ENCODE peak calls at places on chromosomes 2 and 18, in seven cellular contexts. N is heart left ventricle; K is astrocyte of the hippocampus; L is NCI-H446; M is activated CD8-positive, alpha-beta memory T cell treated with anti-CD3 and anti-CD28 coated beads for 1 hour; Y is HEK293T; I is lower lobe of right lung. D is an unnamed sample.

GRCh38 chr2:70258532-70258875 is 567 bp downstream of the PCYOX1 start:
- DNase-seq in M (no peak), L (no peak), Y (peak), I (no peak), N (peak), K (no peak), D (peak)

GRCh38 chr2:136112317-136112891 is 5.5 kb downstream of the CXCR4 start:
- DNase-seq in L (no peak), Y (no peak), K (peak), M (no peak), I (no peak), N (no peak), D (no peak)

GRCh38 chr18:31317860-31318259 is at the start of gene DSG1:
- DNase-seq in I (no peak), Y (no peak), M (no peak), K (no peak), N (no peak), L (no peak), D (no peak)

GRCh38 chr2:28161466-28161865 is 231.2 kb upstream of the FOSL2 start:
- DNase-seq in M (no peak), L (no peak), Y (no peak), I (no peak), K (no peak), N (no peak), D (no peak)

GRCh38 chr2:69773201-69773600 is 31.3 kb downstream of the ANXA4 start:
- DNase-seq in L (peak), N (no peak), I (no peak), M (no peak), Y (no peak), K (peak), D (peak)

GRCh38 chr2:102686479-102687439 is 67.4 kb downstream of the SLC9A2 start:
- DNase-seq in N (no peak), M (no peak), K (no peak), Y (no peak), L (no peak), I (no peak), D (no peak)

GRCh38 chr2:14628906-14629305 is 3.6 kb upstream of the LRATD1 start:
- DNase-seq in L (no peak), K (peak), M (no peak), N (no peak), I (peak), Y (no peak), D (no peak)

GRCh38 chr2:201158111-201158929 is 24.6 kb upstream of the CASP10 start:
- DNase-seq in I (peak), L (peak), Y (peak), N (peak), M (no peak), K (peak), D (peak)

GRCh38 chr2:165720526-165720925 is 73.5 kb downstream of the GALNT3 start:
- DNase-seq in L (no peak), Y (no peak), M (no peak), N (no peak), K (peak), I (no peak), D (peak)

GRCh38 chr18:22286576-22286975 is 117.2 kb downstream of the GATA6 start:
- DNase-seq in I (peak), Y (no peak), M (no peak), N (no peak), K (no peak), L (no peak), D (peak)

GRCh38 chr18:46754188-46754587 is 2.7 kb downstream of the ST8SIA5 start:
- DNase-seq in N (no peak), Y (no peak), K (no peak), M (no peak), I (no peak), L (no peak), D (no peak)

GRCh38 chr2:230162981-230163380 is 56.8 kb downstream of the SP110 start:
- DNase-seq in K (no peak), N (no peak), M (no peak), L (no peak), Y (no peak), I (no peak), D (no peak)

GRCh38 chr18:59874166-59874565 is 25.6 kb upstream of the PMAIP1 start:
- DNase-seq in Y (no peak), K (peak), L (no peak), M (no peak), I (no peak), N (no peak), D (peak)

GRCh38 chr2:64939332-64939917 is 49.8 kb upstream of the SLC1A4 start:
- DNase-seq in Y (no peak), L (no peak), I (no peak), N (no peak), K (no peak), M (no peak), D (peak)

GRCh38 chr2:54710216-54710615 is 13.2 kb upstream of the EML6 start:
- DNase-seq in K (no peak), L (no peak), I (no peak), N (no peak), M (no peak), Y (no peak), D (no peak)

GRCh38 chr2:64735504-64735903 is 81.8 kb upstream of the SERTAD2 start:
- DNase-seq in K (no peak), N (no peak), I (no peak), M (no peak), Y (no peak), L (no peak), D (no peak)

GRCh38 chr2:177772529-177772928 is 300.0 kb downstream of the PDE11A start:
- DNase-seq in M (no peak), N (no peak), I (no peak), L (peak), K (peak), Y (no peak), D (no peak)

GRCh38 chr2:132475615-132476014 is 59.0 kb downstream of the GPR39 start:
- DNase-seq in L (no peak), I (no peak), N (no peak), M (no peak), K (no peak), Y (no peak), D (no peak)

GRCh38 chr2:97005353-97005752 is 19.0 kb upstream of the FAM178B start:
- DNase-seq in M (no peak), I (no peak), Y (peak), N (no peak), K (peak), L (peak), D (no peak)

GRCh38 chr2:26941486-26941885 is 29.0 kb upstream of the MAPRE3 start:
- DNase-seq in N (no peak), L (no peak), Y (no peak), M (no peak), I (no peak), K (no peak), D (no peak)

GRCh38 chr2:178225011-178225817 is 30.9 kb downstream of the OSBPL6 start:
- DNase-seq in L (no peak), K (peak), Y (no peak), N (no peak), M (no peak), I (no peak), D (peak)

GRCh38 chr2:64311948-64312621 is 141.9 kb upstream of the LGALSL start:
- DNase-seq in L (peak), Y (no peak), M (no peak), I (peak), N (peak), K (peak), D (peak)

GRCh38 chr2:240399419-240400318 is 35.8 kb upstream of the GPC1 start:
- DNase-seq in N (peak), Y (no peak), K (no peak), M (no peak), L (no peak), I (peak), D (peak)

GRCh38 chr2:64463784-64464183 is 9.8 kb downstream of the LGALSL start:
- DNase-seq in N (no peak), I (no peak), L (no peak), M (no peak), Y (no peak), K (peak), D (peak)

GRCh38 chr2:83320053-83320452 is 1139.0 kb downstream of the SUCLG1 start:
- DNase-seq in M (no peak), I (no peak), N (no peak), K (no peak), L (no peak), Y (no peak), D (peak)

GRCh38 chr2:86518498-86518897 is 44.7 kb downstream of the CHMP3 start:
- DNase-seq in K (peak), N (no peak), M (no peak), I (no peak), Y (no peak), L (no peak), D (no peak)

GRCh38 chr2:54624611-54625071 is 98.8 kb upstream of the EML6 start:
- DNase-seq in N (peak), L (no peak), Y (no peak), K (no peak), I (no peak), M (no peak), D (no peak)

GRCh38 chr2:207926133-207927076 is 98.9 kb downstream of the PLEKHM3 start:
- DNase-seq in I (no peak), N (no peak), K (peak), L (no peak), Y (peak), M (no peak), D (peak)

GRCh38 chr2:60091884-60092283 is 461.6 kb downstream of the BCL11A start:
- DNase-seq in Y (no peak), I (no peak), N (no peak), K (no peak), M (no peak), L (no peak), D (no peak)

GRCh38 chr2:118474151-118474561 is 373.3 kb downstream of the EN1 start:
- DNase-seq in L (no peak), N (no peak), I (no peak), M (no peak), Y (no peak), K (no peak), D (peak)

GRCh38 chr2:218091743-218092142 is 22.7 kb downstream of the RUFY4 start:
- DNase-seq in N (no peak), K (no peak), M (no peak), I (peak), Y (no peak), L (no peak), D (no peak)

GRCh38 chr2:237058423-237058822 is 27.3 kb upstream of the COPS8 start:
- DNase-seq in N (no peak), M (no peak), K (no peak), L (no peak), I (no peak), Y (no peak), D (no peak)

GRCh38 chr2:67289921-67290371 is 107.2 kb upstream of the ETAA1 start:
- DNase-seq in L (no peak), I (no peak), Y (no peak), M (no peak), N (no peak), K (peak), D (no peak)

GRCh38 chr2:70978388-70979357 is at the start of gene ANKRD53:
- DNase-seq in M (no peak), L (no peak), I (peak), Y (no peak), K (peak), N (peak), D (peak)

GRCh38 chr2:38671946-38672345 is 6.0 kb downstream of the GALM start:
- DNase-seq in I (no peak), M (no peak), Y (no peak), K (no peak), L (no peak), N (no peak), D (peak)

GRCh38 chr2:217203086-217203485 is 343.2 kb upstream of the TNP1 start:
- DNase-seq in K (no peak), L (no peak), Y (no peak), M (no peak), N (no peak), I (no peak), D (no peak)